ENCODE peak calls at places on chromosomes 3 and 15, in five cellular contexts. Y is fibroblast of the aortic adventitia, J is HFFc6, D is heart left ventricle, I is tibial artery. C is an unnamed sample.

GRCh38 chr3:190180268-190180667 is 59.6 kb upstream of the P3H2 start:
- DNase-seq in Y (peak), J (peak), D (no peak), I (no peak), C (no peak)

GRCh38 chr15:45773149-45773548 is 138.3 kb downstream of the SQOR start:
- DNase-seq in Y (no peak), J (no peak), D (no peak), I (no peak), C (no peak)

GRCh38 chr3:52277071-52277964 is 1.1 kb downstream of the WDR82 start:
- DNase-seq in Y (peak), J (peak), D (peak), I (peak), C (no peak)

GRCh38 chr3:59611649-59612431 is 562.0 kb upstream of the CFAP20DC start:
- DNase-seq in Y (no peak), J (no peak), D (no peak), I (no peak), C (no peak)

GRCh38 chr15:77738441-77739437 is 106.0 kb upstream of the LINGO1 start:
- DNase-seq in Y (no peak), J (no peak), D (no peak), I (no peak), C (no peak)

GRCh38 chr15:42145546-42146455 is 10.6 kb downstream of the PLA2G4F start:
- DNase-seq in Y (no peak), J (no peak), D (no peak), I (peak), C (no peak)

GRCh38 chr3:115553796-115554495 is 69.4 kb upstream of the GAP43 start:
- DNase-seq in Y (peak), J (no peak), D (no peak), I (no peak), C (no peak)

GRCh38 chr3:112650472-112650871 is 9.5 kb upstream of the CCDC80 start:
- DNase-seq in Y (peak), J (no peak), D (no peak), I (no peak), C (no peak)

GRCh38 chr3:158685151-158685550 is 12.7 kb upstream of the LXN start:
- DNase-seq in Y (peak), J (peak), D (no peak), I (no peak), C (no peak)

GRCh38 chr15:91894606-91895005 is 41.1 kb downstream of the SLCO3A1 start:
- DNase-seq in Y (no peak), J (no peak), D (no peak), I (no peak), C (no peak)

GRCh38 chr15:66390670-66391069 is 4.0 kb downstream of the MAP2K1 start:
- DNase-seq in Y (no peak), J (no peak), D (no peak), I (no peak), C (no peak)

GRCh38 chr15:70956596-70956995 is 64.0 kb downstream of the LRRC49 start:
- DNase-seq in Y (peak), J (no peak), D (no peak), I (no peak), C (no peak)

GRCh38 chr3:39446444-39446843 is 21.0 kb upstream of the MOBP start:
- DNase-seq in Y (no peak), J (no peak), D (no peak), I (no peak), C (no peak)

GRCh38 chr15:85421116-85421925 is 40.9 kb downstream of the AKAP13 start:
- DNase-seq in Y (peak), J (no peak), D (no peak), I (no peak), C (no peak)

GRCh38 chr3:19811689-19812088 is 122.3 kb downstream of the EFHB start:
- DNase-seq in Y (no peak), J (no peak), D (no peak), I (no peak), C (no peak)

GRCh38 chr15:90025461-90026033 is 24.4 kb downstream of the ZNF710 start:
- DNase-seq in Y (no peak), J (no peak), D (no peak), I (no peak), C (no peak)

GRCh38 chr15:63615935-63616334 is 18.7 kb downstream of the FBXL22 start:
- DNase-seq in Y (no peak), J (no peak), D (no peak), I (no peak), C (peak)

GRCh38 chr3:72145506-72146380 is 360.8 kb upstream of the PROK2 start:
- DNase-seq in Y (peak), J (peak), D (no peak), I (no peak), C (no peak)

GRCh38 chr3:133168025-133168401 is 129.8 kb downstream of the TMEM108 start:
- DNase-seq in Y (no peak), J (no peak), D (no peak), I (no peak), C (no peak)

GRCh38 chr15:77144028-77144427 is 73.1 kb upstream of the TSPAN3 start:
- DNase-seq in Y (peak), J (peak), D (no peak), I (no peak), C (no peak)

GRCh38 chr3:189001559-189001958 is 170.2 kb upstream of the TPRG1 start:
- DNase-seq in Y (peak), J (peak), D (no peak), I (no peak), C (peak)

GRCh38 chr3:127751782-127752181 is 70.5 kb downstream of the MGLL start:
- DNase-seq in Y (no peak), J (no peak), D (no peak), I (no peak), C (no peak)

GRCh38 chr15:28100516-28101195 is 1.5 kb upstream of the OCA2 start:
- DNase-seq in Y (no peak), J (no peak), D (peak), I (no peak), C (no peak)

GRCh38 chr3:56424357-56424756 is 43.9 kb downstream of the ERC2 start:
- DNase-seq in Y (no peak), J (no peak), D (no peak), I (no peak), C (no peak)

GRCh38 chr3:127547761-127548605 is 42.5 kb downstream of the TPRA1 start:
- DNase-seq in Y (peak), J (peak), D (peak), I (peak), C (no peak)

GRCh38 chr3:194805546-194805945 is 119.9 kb downstream of the FAM43A start:
- DNase-seq in Y (no peak), J (no peak), D (no peak), I (no peak), C (no peak)

GRCh38 chr15:75809986-75810750 is 33.1 kb upstream of the UBE2Q2 start:
- DNase-seq in Y (peak), J (peak), D (no peak), I (no peak), C (no peak)

GRCh38 chr3:189999718-190000117 is 121.0 kb downstream of the P3H2 start:
- DNase-seq in Y (no peak), J (no peak), D (no peak), I (no peak), C (no peak)

GRCh38 chr3:71051259-71051595 is 532.3 kb downstream of the FOXP1 start:
- DNase-seq in Y (no peak), J (no peak), D (no peak), I (no peak), C (no peak)
- TF ChIP-seq CTCF in Y (no peak), J (no peak), D (no peak), I (no peak), C (no peak)

GRCh38 chr15:33737687-33738606 is 230.3 kb upstream of the CHRM5 start:
- DNase-seq in Y (peak), J (peak), D (no peak), I (no peak), C (no peak)
- TF ChIP-seq CTCF in Y (peak), J (peak), D (peak), I (peak), C (peak)

GRCh38 chr15:38871638-38872037 is 307.0 kb upstream of the RASGRP1 start:
- DNase-seq in Y (no peak), J (no peak), D (no peak), I (no peak), C (no peak)

GRCh38 chr15:38876211-38876610 is 311.6 kb upstream of the RASGRP1 start:
- DNase-seq in Y (no peak), J (no peak), D (no peak), I (no peak), C (no peak)

GRCh38 chr15:38874464-38874863 is 309.9 kb upstream of the RASGRP1 start:
- DNase-seq in Y (no peak), J (no peak), D (no peak), I (no peak), C (no peak)

GRCh38 chr15:38872732-38873131 is 308.1 kb upstream of the RASGRP1 start:
- DNase-seq in Y (no peak), J (no peak), D (no peak), I (no peak), C (no peak)

DNA sequence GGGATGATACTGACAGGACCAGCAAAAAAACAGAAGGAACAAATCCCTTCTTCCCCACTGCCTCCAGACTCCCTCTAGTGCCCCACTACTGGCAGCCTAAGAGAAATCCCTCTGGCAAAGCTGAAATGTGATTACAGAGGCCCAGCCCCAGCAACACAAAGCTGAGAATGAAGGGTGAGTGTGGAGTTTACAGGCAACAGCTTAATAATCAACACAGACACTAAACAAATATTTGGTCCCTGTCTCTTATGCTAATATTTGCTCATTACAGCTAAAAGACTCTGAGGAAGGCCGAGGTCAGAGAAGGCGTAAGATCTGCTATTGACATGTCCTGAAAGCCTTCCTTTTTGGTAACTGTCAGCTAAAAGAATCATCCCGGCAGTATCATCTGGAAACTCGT is 308.5 kb upstream of the RASGRP1 start:
- DNase-seq in Y (no peak), J (no peak), D (no peak), I (no peak), C (no peak)
- TF ChIP-seq CTCF in Y (no peak), J (no peak), D (no peak), I (no peak), C (no peak)

GRCh38 chr15:88335074-88335473 is 78.5 kb upstream of the NTRK3 start:
- DNase-seq in Y (no peak), J (no peak), D (no peak), I (no peak), C (no peak)
- TF ChIP-seq CTCF in Y (no peak), J (no peak), D (no peak), I (no peak), C (no peak)

C was measured in epithelial cell of proximal tubule.